ENCODE peak calls at places on chromosomes 3 and 15, in ten cellular contexts. One of them, this sample, is unnamed.

GRCh38 chr15:59960318-59960717 is 43.8 kb upstream of the FOXB1 start:
- DNase-seq in fibroblast of pulmonary artery: no peak
- DNase-seq in NB4: no peak
- DNase-seq in CD8-positive, alpha-beta T cell: no peak
- DNase-seq in colonic mucosa: no peak
- DNase-seq in Jurkat, Clone E6-1: no peak
- DNase-seq in retinal pigment epithelial cell: no peak
- DNase-seq in endodermal cell: no peak
- DNase-seq in cardiac muscle cell: no peak
- DNase-seq in fibroblast of mammary gland: no peak
- DNase-seq in this sample: no peak

GRCh38 chr15:78035319-78035718 is 42.2 kb downstream of the TBC1D2B start:
- DNase-seq in fibroblast of mammary gland: no peak
- DNase-seq in endodermal cell: no peak
- DNase-seq in retinal pigment epithelial cell: no peak
- DNase-seq in CD8-positive, alpha-beta T cell: peak
- DNase-seq in cardiac muscle cell: peak
- DNase-seq in Jurkat, Clone E6-1: no peak
- DNase-seq in fibroblast of pulmonary artery: peak
- DNase-seq in NB4: peak
- DNase-seq in colonic mucosa: no peak
- DNase-seq in this sample: no peak

GRCh38 chr15:62142736-62143135 is 22.3 kb downstream of the C2CD4B start:
- DNase-seq in NB4: no peak
- DNase-seq in CD8-positive, alpha-beta T cell: no peak
- DNase-seq in fibroblast of pulmonary artery: peak
- DNase-seq in fibroblast of mammary gland: no peak
- DNase-seq in Jurkat, Clone E6-1: no peak
- DNase-seq in retinal pigment epithelial cell: no peak
- DNase-seq in cardiac muscle cell: no peak
- DNase-seq in colonic mucosa: no peak
- DNase-seq in endodermal cell: no peak
- DNase-seq in this sample: no peak

GRCh38 chr15:45091581-45091980 is 22.4 kb downstream of the DUOX2 start:
- DNase-seq in endodermal cell: no peak
- DNase-seq in cardiac muscle cell: no peak
- DNase-seq in fibroblast of mammary gland: no peak
- DNase-seq in fibroblast of pulmonary artery: no peak
- DNase-seq in NB4: no peak
- DNase-seq in Jurkat, Clone E6-1: no peak
- DNase-seq in retinal pigment epithelial cell: no peak
- DNase-seq in CD8-positive, alpha-beta T cell: no peak
- DNase-seq in colonic mucosa: no peak
- DNase-seq in this sample: no peak

GRCh38 chr15:35289029-35289617 is 204.0 kb upstream of the NANOGP8 start:
- DNase-seq in fibroblast of pulmonary artery: peak
- DNase-seq in Jurkat, Clone E6-1: peak
- DNase-seq in fibroblast of mammary gland: peak
- DNase-seq in cardiac muscle cell: peak
- DNase-seq in NB4: peak
- DNase-seq in endodermal cell: no peak
- DNase-seq in CD8-positive, alpha-beta T cell: no peak
- DNase-seq in retinal pigment epithelial cell: peak
- DNase-seq in colonic mucosa: no peak
- DNase-seq in this sample: peak

GRCh38 chr3:88336894-88337293 is 187.1 kb downstream of the C3orf38 start:
- DNase-seq in CD8-positive, alpha-beta T cell: no peak
- DNase-seq in NB4: no peak
- DNase-seq in fibroblast of mammary gland: no peak
- DNase-seq in fibroblast of pulmonary artery: no peak
- DNase-seq in retinal pigment epithelial cell: no peak
- DNase-seq in endodermal cell: no peak
- DNase-seq in Jurkat, Clone E6-1: no peak
- DNase-seq in cardiac muscle cell: no peak
- DNase-seq in colonic mucosa: no peak
- DNase-seq in this sample: no peak

GRCh38 chr15:86916671-86917450 is 837.2 kb downstream of the AGBL1 start:
- DNase-seq in endodermal cell: no peak
- DNase-seq in cardiac muscle cell: peak
- DNase-seq in CD8-positive, alpha-beta T cell: no peak
- DNase-seq in fibroblast of pulmonary artery: no peak
- DNase-seq in retinal pigment epithelial cell: no peak
- DNase-seq in NB4: no peak
- DNase-seq in fibroblast of mammary gland: no peak
- DNase-seq in colonic mucosa: no peak
- DNase-seq in Jurkat, Clone E6-1: no peak
- DNase-seq in this sample: no peak

GRCh38 chr15:41961014-41961518 is 11.3 kb downstream of the EHD4 start:
- DNase-seq in Jurkat, Clone E6-1: no peak
- DNase-seq in endodermal cell: peak
- DNase-seq in colonic mucosa: no peak
- DNase-seq in fibroblast of pulmonary artery: no peak
- DNase-seq in fibroblast of mammary gland: no peak
- DNase-seq in retinal pigment epithelial cell: no peak
- DNase-seq in cardiac muscle cell: no peak
- DNase-seq in NB4: no peak
- DNase-seq in CD8-positive, alpha-beta T cell: no peak
- DNase-seq in this sample: no peak

GRCh38 chr3:9172851-9173320 is 76.6 kb downstream of the SRGAP3 start:
- DNase-seq in colonic mucosa: no peak
- DNase-seq in fibroblast of mammary gland: peak
- DNase-seq in endodermal cell: no peak
- DNase-seq in retinal pigment epithelial cell: no peak
- DNase-seq in CD8-positive, alpha-beta T cell: no peak
- DNase-seq in cardiac muscle cell: no peak
- DNase-seq in Jurkat, Clone E6-1: no peak
- DNase-seq in NB4: peak
- DNase-seq in fibroblast of pulmonary artery: no peak
- DNase-seq in this sample: no peak

GRCh38 chr15:96225642-96226259 is 104.7 kb upstream of the NR2F2 start:
- DNase-seq in endodermal cell: peak
- DNase-seq in NB4: no peak
- DNase-seq in fibroblast of mammary gland: no peak
- DNase-seq in Jurkat, Clone E6-1: no peak
- DNase-seq in retinal pigment epithelial cell: no peak
- DNase-seq in CD8-positive, alpha-beta T cell: no peak
- DNase-seq in cardiac muscle cell: no peak
- DNase-seq in fibroblast of pulmonary artery: no peak
- DNase-seq in colonic mucosa: no peak
- DNase-seq in this sample: no peak

GRCh38 chr15:99057697-99058420 is 47.0 kb upstream of the SYNM start:
- DNase-seq in cardiac muscle cell: peak
- DNase-seq in fibroblast of mammary gland: no peak
- DNase-seq in fibroblast of pulmonary artery: no peak
- DNase-seq in retinal pigment epithelial cell: no peak
- DNase-seq in CD8-positive, alpha-beta T cell: no peak
- DNase-seq in NB4: peak
- DNase-seq in Jurkat, Clone E6-1: no peak
- DNase-seq in colonic mucosa: no peak
- DNase-seq in endodermal cell: no peak
- DNase-seq in this sample: no peak

GRCh38 chr3:143771939-143772338 is 76.3 kb downstream of the SLC9A9 start:
- DNase-seq in fibroblast of pulmonary artery: no peak
- DNase-seq in colonic mucosa: no peak
- DNase-seq in CD8-positive, alpha-beta T cell: no peak
- DNase-seq in fibroblast of mammary gland: no peak
- DNase-seq in cardiac muscle cell: no peak
- DNase-seq in endodermal cell: no peak
- DNase-seq in Jurkat, Clone E6-1: no peak
- DNase-seq in NB4: no peak
- DNase-seq in retinal pigment epithelial cell: no peak
- DNase-seq in this sample: no peak

GRCh38 chr3:9396301-9396631 is 1.1 kb upstream of the SETD5 start:
- DNase-seq in endodermal cell: peak
- DNase-seq in CD8-positive, alpha-beta T cell: peak
- DNase-seq in fibroblast of mammary gland: peak
- DNase-seq in cardiac muscle cell: peak
- DNase-seq in Jurkat, Clone E6-1: peak
- DNase-seq in retinal pigment epithelial cell: peak
- DNase-seq in colonic mucosa: peak
- DNase-seq in NB4: peak
- DNase-seq in fibroblast of pulmonary artery: peak
- DNase-seq in this sample: peak

GRCh38 chr3:82080792-82081191 is 319.3 kb upstream of the GBE1 start:
- DNase-seq in colonic mucosa: no peak
- DNase-seq in CD8-positive, alpha-beta T cell: no peak
- DNase-seq in endodermal cell: no peak
- DNase-seq in NB4: no peak
- DNase-seq in Jurkat, Clone E6-1: no peak
- DNase-seq in retinal pigment epithelial cell: no peak
- DNase-seq in cardiac muscle cell: no peak
- DNase-seq in fibroblast of mammary gland: no peak
- DNase-seq in fibroblast of pulmonary artery: no peak
- DNase-seq in this sample: peak

GRCh38 chr3:138862924-138863775 is 28.4 kb upstream of the PIK3CB start:
- DNase-seq in fibroblast of mammary gland: peak
- DNase-seq in fibroblast of pulmonary artery: peak
- DNase-seq in retinal pigment epithelial cell: peak
- DNase-seq in CD8-positive, alpha-beta T cell: no peak
- DNase-seq in colonic mucosa: peak
- DNase-seq in NB4: peak
- DNase-seq in endodermal cell: peak
- DNase-seq in cardiac muscle cell: no peak
- DNase-seq in Jurkat, Clone E6-1: no peak
- DNase-seq in this sample: peak
- H3K4me3 ChIP-seq in fibroblast of mammary gland: no peak
- H3K4me3 ChIP-seq in fibroblast of pulmonary artery: no peak
- H3K4me3 ChIP-seq in retinal pigment epithelial cell: no peak
- H3K4me3 ChIP-seq in CD8-positive, alpha-beta T cell: no peak
- H3K4me3 ChIP-seq in colonic mucosa: no peak
- H3K4me3 ChIP-seq in NB4: peak
- H3K4me3 ChIP-seq in endodermal cell: peak
- H3K4me3 ChIP-seq in cardiac muscle cell: no peak
- H3K4me3 ChIP-seq in Jurkat, Clone E6-1: no peak
- H3K4me3 ChIP-seq in this sample: no peak

DNA sequence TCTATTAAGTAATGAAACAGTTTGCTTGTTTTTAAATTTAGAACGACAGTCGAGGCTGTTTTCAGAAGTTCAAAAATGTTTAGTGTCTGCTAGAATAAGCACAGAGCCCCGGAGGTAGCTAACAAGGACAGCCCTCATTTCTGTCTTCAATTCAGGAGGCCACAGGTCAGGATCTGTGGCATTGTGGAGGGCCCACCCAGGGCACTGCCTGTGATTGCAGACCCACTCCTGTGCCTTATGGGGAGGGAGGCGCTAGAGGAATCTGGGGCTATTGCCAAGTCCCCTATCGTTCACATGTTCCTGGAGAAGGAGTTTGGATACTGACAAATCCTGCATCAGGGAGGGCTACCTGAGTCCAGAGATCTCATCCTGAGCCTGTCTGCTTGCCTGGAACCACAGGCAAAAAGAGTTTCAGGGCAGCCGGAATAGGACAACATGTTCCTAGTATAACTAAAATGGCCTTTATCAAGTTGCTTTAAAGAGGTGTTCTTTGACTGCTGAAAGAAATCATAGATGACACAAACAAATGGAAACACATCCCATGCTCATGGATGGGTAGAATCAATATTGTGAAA is 141.5 kb upstream of the ROPN1 start:
- DNase-seq in fibroblast of pulmonary artery: no peak
- DNase-seq in CD8-positive, alpha-beta T cell: no peak
- DNase-seq in NB4: no peak
- DNase-seq in retinal pigment epithelial cell: no peak
- DNase-seq in fibroblast of mammary gland: no peak
- DNase-seq in endodermal cell: no peak
- DNase-seq in Jurkat, Clone E6-1: no peak
- DNase-seq in cardiac muscle cell: no peak
- DNase-seq in colonic mucosa: no peak
- DNase-seq in this sample: no peak
- H3K4me3 ChIP-seq in fibroblast of pulmonary artery: no peak
- H3K4me3 ChIP-seq in CD8-positive, alpha-beta T cell: no peak
- H3K4me3 ChIP-seq in NB4: no peak
- H3K4me3 ChIP-seq in retinal pigment epithelial cell: no peak
- H3K4me3 ChIP-seq in fibroblast of mammary gland: no peak
- H3K4me3 ChIP-seq in endodermal cell: no peak
- H3K4me3 ChIP-seq in Jurkat, Clone E6-1: no peak
- H3K4me3 ChIP-seq in cardiac muscle cell: no peak
- H3K4me3 ChIP-seq in colonic mucosa: no peak
- H3K4me3 ChIP-seq in this sample: no peak

GRCh38 chr3:51968883-51969674 is 1.8 kb upstream of the PCBP4 start:
- DNase-seq in CD8-positive, alpha-beta T cell: no peak
- DNase-seq in Jurkat, Clone E6-1: no peak
- DNase-seq in colonic mucosa: no peak
- DNase-seq in NB4: no peak
- DNase-seq in fibroblast of mammary gland: no peak
- DNase-seq in endodermal cell: peak
- DNase-seq in retinal pigment epithelial cell: no peak
- DNase-seq in fibroblast of pulmonary artery: no peak
- DNase-seq in cardiac muscle cell: no peak
- DNase-seq in this sample: no peak
- H3K4me3 ChIP-seq in CD8-positive, alpha-beta T cell: no peak
- H3K4me3 ChIP-seq in Jurkat, Clone E6-1: no peak
- H3K4me3 ChIP-seq in colonic mucosa: no peak
- H3K4me3 ChIP-seq in NB4: no peak
- H3K4me3 ChIP-seq in fibroblast of mammary gland: no peak
- H3K4me3 ChIP-seq in endodermal cell: peak
- H3K4me3 ChIP-seq in retinal pigment epithelial cell: no peak
- H3K4me3 ChIP-seq in fibroblast of pulmonary artery: no peak
- H3K4me3 ChIP-seq in cardiac muscle cell: no peak
- H3K4me3 ChIP-seq in this sample: no peak

GRCh38 chr15:64772488-64772887 is 2.9 kb downstream of the RBPMS2 start:
- DNase-seq in Jurkat, Clone E6-1: no peak
- DNase-seq in cardiac muscle cell: no peak
- DNase-seq in colonic mucosa: no peak
- DNase-seq in retinal pigment epithelial cell: no peak
- DNase-seq in CD8-positive, alpha-beta T cell: no peak
- DNase-seq in fibroblast of mammary gland: no peak
- DNase-seq in endodermal cell: peak
- DNase-seq in fibroblast of pulmonary artery: no peak
- DNase-seq in NB4: no peak
- DNase-seq in this sample: no peak
- H3K4me3 ChIP-seq in Jurkat, Clone E6-1: no peak
- H3K4me3 ChIP-seq in cardiac muscle cell: no peak
- H3K4me3 ChIP-seq in colonic mucosa: no peak
- H3K4me3 ChIP-seq in retinal pigment epithelial cell: no peak
- H3K4me3 ChIP-seq in CD8-positive, alpha-beta T cell: no peak
- H3K4me3 ChIP-seq in fibroblast of mammary gland: no peak
- H3K4me3 ChIP-seq in endodermal cell: peak
- H3K4me3 ChIP-seq in fibroblast of pulmonary artery: no peak
- H3K4me3 ChIP-seq in NB4: no peak
- H3K4me3 ChIP-seq in this sample: no peak

DNA sequence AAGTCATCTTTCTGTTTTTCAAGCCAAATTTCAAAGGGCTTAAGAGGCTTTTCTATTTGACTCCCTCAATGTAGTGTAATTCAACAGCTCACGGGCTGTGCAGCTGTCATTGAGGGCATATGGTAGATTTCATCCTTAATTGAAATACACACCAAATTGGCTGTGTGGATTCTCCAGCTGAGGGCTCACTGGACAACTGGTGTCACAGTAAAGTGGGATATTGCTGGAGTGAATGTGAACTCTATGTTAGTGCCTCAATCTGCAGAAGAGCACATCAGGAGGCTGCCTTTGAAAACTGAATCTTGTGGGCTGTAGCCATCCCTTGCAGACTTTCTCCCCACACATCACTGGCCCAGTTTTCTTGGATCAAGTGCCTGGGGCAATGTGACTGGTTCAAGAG is 120.2 kb downstream of the GALK2 start:
- DNase-seq in colonic mucosa: peak
- DNase-seq in CD8-positive, alpha-beta T cell: no peak
- DNase-seq in Jurkat, Clone E6-1: no peak
- DNase-seq in retinal pigment epithelial cell: no peak
- DNase-seq in fibroblast of pulmonary artery: no peak
- DNase-seq in fibroblast of mammary gland: no peak
- DNase-seq in cardiac muscle cell: no peak
- DNase-seq in endodermal cell: no peak
- DNase-seq in NB4: no peak
- DNase-seq in this sample: peak
- H3K4me3 ChIP-seq in colonic mucosa: no peak
- H3K4me3 ChIP-seq in CD8-positive, alpha-beta T cell: no peak
- H3K4me3 ChIP-seq in Jurkat, Clone E6-1: no peak
- H3K4me3 ChIP-seq in retinal pigment epithelial cell: no peak
- H3K4me3 ChIP-seq in fibroblast of pulmonary artery: no peak
- H3K4me3 ChIP-seq in fibroblast of mammary gland: no peak
- H3K4me3 ChIP-seq in cardiac muscle cell: no peak
- H3K4me3 ChIP-seq in endodermal cell: no peak
- H3K4me3 ChIP-seq in NB4: no peak
- H3K4me3 ChIP-seq in this sample: no peak